ENCODE peak calls at places on chromosomes 4 and X, in six cellular contexts. X is DMS153; F is naive thymus-derived CD4-positive, alpha-beta T cell; R is NCI-H524 treated with DMSO at 0.1 percent for 48 hours; V is stimulated activated CD4-positive, alpha-beta T cell treated with anti-CD3 and anti-CD28 coated beads, Interleukin-1b, Interleukin-23, amount 100 ng/mL, for 24 hours; M is SW480. T is an unnamed sample.

GRCh38 chr4:77669911-77670590 is 64.4 kb downstream of the CXCL13 start:
- DNase-seq in X (peak; percentile 68), F (no peak), R (no peak), V (no peak), M (no peak), T (no peak)

GRCh38 chr4:87521757-87522374 is 7.3 kb downstream of the SPARCL1 start:
- DNase-seq in X (peak; percentile 96), F (no peak), R (peak; percentile 10), V (no peak), M (peak; percentile 4), T (peak; percentile 81)

GRCh38 chr4:19693949-19694597 is 557.6 kb upstream of the SLIT2 start:
- DNase-seq in X (no peak), F (no peak), R (no peak), V (no peak), M (no peak), T (no peak)

GRCh38 chr4:111961806-111962205 is 183.4 kb upstream of the FAM241A start:
- DNase-seq in X (no peak), F (no peak), R (no peak), V (no peak), M (no peak), T (no peak)

GRCh38 chr4:102606846-102607440 is 105.8 kb downstream of the NFKB1 start:
- DNase-seq in X (no peak), F (no peak), R (no peak), V (no peak), M (no peak), T (no peak)

GRCh38 chr4:41670530-41670929 is 78.0 kb downstream of the PHOX2B start:
- DNase-seq in X (peak; percentile 29), F (no peak), R (no peak), V (no peak), M (no peak), T (peak; percentile 4)

GRCh38 chrX:38102875-38103274 is 96.5 kb downstream of the SYTL5 start:
- DNase-seq in X (no peak), F (no peak), R (no peak), V (no peak), M (no peak), T (no peak)

GRCh38 chr4:56048621-56049427 is 100.1 kb downstream of the CEP135 start:
- DNase-seq in X (peak; percentile 42), F (peak; percentile 7), R (no peak), V (no peak), M (peak; percentile 67), T (peak; percentile 46)

GRCh38 chr4:139525414-139525813 is 30.6 kb downstream of the SETD7 start:
- DNase-seq in X (no peak), F (no peak), R (no peak), V (no peak), M (no peak), T (no peak)

GRCh38 chr4:41787931-41788330 is 39.4 kb upstream of the PHOX2B start:
- DNase-seq in X (no peak), F (no peak), R (no peak), V (no peak), M (no peak), T (no peak)